ENCODE peak calls at places on chromosomes 12 and 14, in seven cellular contexts. One of them, this sample, is unnamed.

GRCh38 chr12:105014603-105015002 is 28.5 kb downstream of the NOPCHAP1 start:
- DNase-seq in choroid plexus epithelial cell: no peak
- DNase-seq in transverse colon: no peak
- DNase-seq in B cell: no peak
- DNase-seq in Calu3: no peak
- DNase-seq in GM12865: no peak
- DNase-seq in progenitor cell of endocrine pancreas: no peak
- DNase-seq in this sample: no peak

GRCh38 chr14:103556976-103557758 is 5.3 kb downstream of the BAG5 start:
- DNase-seq in transverse colon: no peak
- DNase-seq in progenitor cell of endocrine pancreas: no peak
- DNase-seq in GM12865: no peak
- DNase-seq in choroid plexus epithelial cell: no peak
- DNase-seq in Calu3: no peak
- DNase-seq in B cell: no peak
- DNase-seq in this sample: no peak

GRCh38 chr14:55963295-55963694 is 154.9 kb upstream of the PELI2 start:
- DNase-seq in B cell: no peak
- DNase-seq in transverse colon: no peak
- DNase-seq in Calu3: no peak
- DNase-seq in progenitor cell of endocrine pancreas: no peak
- DNase-seq in GM12865: no peak
- DNase-seq in choroid plexus epithelial cell: no peak
- DNase-seq in this sample: no peak

GRCh38 chr14:72291908-72292688 is 359.9 kb downstream of the RGS6 start:
- DNase-seq in GM12865: peak; percentile 70
- DNase-seq in progenitor cell of endocrine pancreas: peak; percentile 16
- DNase-seq in Calu3: peak; percentile 49
- DNase-seq in choroid plexus epithelial cell: peak; percentile 52
- DNase-seq in transverse colon: no peak
- DNase-seq in B cell: no peak
- DNase-seq in this sample: peak; percentile 55

GRCh38 chr12:123273166-123273565 is 1.5 kb upstream of the CDK2AP1 start:
- DNase-seq in choroid plexus epithelial cell: no peak
- DNase-seq in Calu3: no peak
- DNase-seq in progenitor cell of endocrine pancreas: no peak
- DNase-seq in transverse colon: no peak
- DNase-seq in B cell: no peak
- DNase-seq in GM12865: no peak
- DNase-seq in this sample: no peak

GRCh38 chr12:106282457-106283097 is 20.0 kb upstream of the TCP11L2 start:
- DNase-seq in progenitor cell of endocrine pancreas: no peak
- DNase-seq in transverse colon: peak; percentile 57
- DNase-seq in GM12865: peak; percentile 70
- DNase-seq in B cell: peak; percentile 62
- DNase-seq in choroid plexus epithelial cell: peak; percentile 68
- DNase-seq in Calu3: peak; percentile 63
- DNase-seq in this sample: peak; percentile 48

GRCh38 chr14:105418269-105419054 is 1.2 kb upstream of the MTA1 start:
- DNase-seq in transverse colon: no peak
- DNase-seq in GM12865: no peak
- DNase-seq in Calu3: no peak
- DNase-seq in choroid plexus epithelial cell: no peak
- DNase-seq in B cell: no peak
- DNase-seq in progenitor cell of endocrine pancreas: no peak
- DNase-seq in this sample: no peak

GRCh38 chr12:99004799-99005474 is 359.8 kb downstream of the APAF1 start:
- DNase-seq in transverse colon: no peak
- DNase-seq in B cell: no peak
- DNase-seq in choroid plexus epithelial cell: no peak
- DNase-seq in progenitor cell of endocrine pancreas: no peak
- DNase-seq in GM12865: no peak
- DNase-seq in Calu3: no peak
- DNase-seq in this sample: no peak

GRCh38 chr14:94921870-94922585 is 152.1 kb upstream of the GSC start:
- DNase-seq in transverse colon: no peak
- DNase-seq in GM12865: no peak
- DNase-seq in Calu3: no peak
- DNase-seq in B cell: no peak
- DNase-seq in progenitor cell of endocrine pancreas: no peak
- DNase-seq in choroid plexus epithelial cell: no peak
- DNase-seq in this sample: no peak

GRCh38 chr14:23524954-23525353 is 26.6 kb downstream of the ZFHX2 start:
- DNase-seq in GM12865: no peak
- DNase-seq in Calu3: no peak
- DNase-seq in choroid plexus epithelial cell: no peak
- DNase-seq in progenitor cell of endocrine pancreas: no peak
- DNase-seq in transverse colon: no peak
- DNase-seq in B cell: no peak
- DNase-seq in this sample: no peak

GRCh38 chr12:4439736-4440135 is 5.9 kb downstream of the FGF6 start:
- DNase-seq in Calu3: no peak
- DNase-seq in choroid plexus epithelial cell: no peak
- DNase-seq in transverse colon: no peak
- DNase-seq in progenitor cell of endocrine pancreas: peak; percentile 6
- DNase-seq in B cell: no peak
- DNase-seq in GM12865: no peak
- DNase-seq in this sample: no peak

GRCh38 chr14:42000450-42000849 is 393.8 kb downstream of the LRFN5 start:
- DNase-seq in choroid plexus epithelial cell: no peak
- DNase-seq in GM12865: no peak
- DNase-seq in B cell: no peak
- DNase-seq in progenitor cell of endocrine pancreas: no peak
- DNase-seq in transverse colon: no peak
- DNase-seq in Calu3: no peak
- DNase-seq in this sample: no peak

GRCh38 chr14:105146976-105147700 is 21.4 kb downstream of the JAG2 start:
- DNase-seq in progenitor cell of endocrine pancreas: no peak
- DNase-seq in B cell: no peak
- DNase-seq in GM12865: no peak
- DNase-seq in choroid plexus epithelial cell: no peak
- DNase-seq in transverse colon: no peak
- DNase-seq in Calu3: no peak
- DNase-seq in this sample: no peak

GRCh38 chr12:108306014-108306501 is 33.1 kb downstream of the CMKLR1 start:
- DNase-seq in transverse colon: no peak
- DNase-seq in progenitor cell of endocrine pancreas: no peak
- DNase-seq in Calu3: no peak
- DNase-seq in B cell: no peak
- DNase-seq in GM12865: no peak
- DNase-seq in choroid plexus epithelial cell: peak; percentile 72
- DNase-seq in this sample: no peak

GRCh38 chr12:117564885-117565284 is 203.5 kb upstream of the NOS1 start:
- DNase-seq in choroid plexus epithelial cell: peak; percentile 2
- DNase-seq in B cell: no peak
- DNase-seq in GM12865: no peak
- DNase-seq in progenitor cell of endocrine pancreas: no peak
- DNase-seq in transverse colon: no peak
- DNase-seq in Calu3: no peak
- DNase-seq in this sample: no peak

GRCh38 chr14:80464531-80465149 is 253.3 kb upstream of the DIO2 start:
- DNase-seq in transverse colon: no peak
- DNase-seq in Calu3: no peak
- DNase-seq in choroid plexus epithelial cell: no peak
- DNase-seq in progenitor cell of endocrine pancreas: no peak
- DNase-seq in GM12865: no peak
- DNase-seq in B cell: no peak
- DNase-seq in this sample: no peak

GRCh38 chr12:106106129-106106566 is 32.6 kb downstream of the NUAK1 start:
- DNase-seq in transverse colon: no peak
- DNase-seq in choroid plexus epithelial cell: no peak
- DNase-seq in GM12865: no peak
- DNase-seq in B cell: no peak
- DNase-seq in progenitor cell of endocrine pancreas: no peak
- DNase-seq in Calu3: no peak
- DNase-seq in this sample: no peak

GRCh38 chr12:131738196-131738595 is 27.3 kb downstream of the SFSWAP start:
- DNase-seq in choroid plexus epithelial cell: no peak
- DNase-seq in Calu3: no peak
- DNase-seq in B cell: no peak
- DNase-seq in progenitor cell of endocrine pancreas: no peak
- DNase-seq in GM12865: no peak
- DNase-seq in transverse colon: no peak
- DNase-seq in this sample: no peak

GRCh38 chr12:63889721-63890509 is 45.4 kb downstream of the SRGAP1 start:
- DNase-seq in choroid plexus epithelial cell: peak; percentile 27
- DNase-seq in transverse colon: no peak
- DNase-seq in GM12865: no peak
- DNase-seq in progenitor cell of endocrine pancreas: no peak
- DNase-seq in B cell: no peak
- DNase-seq in Calu3: no peak
- DNase-seq in this sample: no peak

DNA sequence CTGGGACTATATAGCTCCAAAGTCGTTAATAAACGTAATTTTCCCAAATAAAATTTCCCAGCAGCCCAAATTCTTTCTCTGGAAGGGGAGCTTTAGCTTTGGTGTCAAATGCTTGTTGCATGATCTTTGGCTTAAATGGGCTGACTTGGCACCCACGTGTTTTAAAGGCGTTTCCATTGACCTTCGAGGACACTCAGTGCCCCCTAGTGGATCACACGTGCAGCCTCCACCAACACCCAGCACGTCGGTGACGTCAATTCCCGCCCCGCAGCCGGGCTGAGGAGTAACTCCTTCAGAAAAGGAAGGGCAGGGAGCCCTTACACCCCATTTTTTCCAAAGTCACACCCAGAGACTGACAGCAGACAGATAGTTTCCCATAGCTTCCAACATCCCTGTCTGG is 707.8 kb downstream of the AACS start:
- DNase-seq in transverse colon: no peak
- DNase-seq in Calu3: peak; percentile 7
- DNase-seq in progenitor cell of endocrine pancreas: no peak
- DNase-seq in GM12865: peak; percentile 52
- DNase-seq in B cell: no peak
- DNase-seq in choroid plexus epithelial cell: no peak
- DNase-seq in this sample: no peak
- TF ChIP-seq CTCF in transverse colon: peak; percentile 12
- TF ChIP-seq CTCF in Calu3: no peak
- TF ChIP-seq CTCF in progenitor cell of endocrine pancreas: peak; percentile 55
- TF ChIP-seq CTCF in GM12865: peak; percentile 38
- TF ChIP-seq CTCF in B cell: peak; percentile 13
- TF ChIP-seq CTCF in choroid plexus epithelial cell: no peak
- TF ChIP-seq CTCF in this sample: peak; percentile 17

GRCh38 chr14:101705733-101706508 is 55.6 kb upstream of the PPP2R5C start:
- DNase-seq in Calu3: peak; percentile 53
- DNase-seq in choroid plexus epithelial cell: peak; percentile 74
- DNase-seq in progenitor cell of endocrine pancreas: no peak
- DNase-seq in B cell: peak; percentile 50
- DNase-seq in transverse colon: peak; percentile 71
- DNase-seq in GM12865: peak; percentile 48
- DNase-seq in this sample: no peak
- TF ChIP-seq CTCF in Calu3: no peak
- TF ChIP-seq CTCF in choroid plexus epithelial cell: no peak
- TF ChIP-seq CTCF in progenitor cell of endocrine pancreas: peak; percentile 5
- TF ChIP-seq CTCF in B cell: no peak
- TF ChIP-seq CTCF in transverse colon: no peak
- TF ChIP-seq CTCF in GM12865: no peak
- TF ChIP-seq CTCF in this sample: no peak

GRCh38 chr12:15590180-15590826 is 198.9 kb downstream of the EPS8 start:
- DNase-seq in progenitor cell of endocrine pancreas: peak; percentile 43
- DNase-seq in B cell: peak; percentile 64
- DNase-seq in transverse colon: peak; percentile 43
- DNase-seq in Calu3: peak; percentile 49
- DNase-seq in GM12865: peak; percentile 79
- DNase-seq in choroid plexus epithelial cell: peak; percentile 86
- DNase-seq in this sample: peak; percentile 45
- TF ChIP-seq CTCF in progenitor cell of endocrine pancreas: peak; percentile 98
- TF ChIP-seq CTCF in B cell: peak; percentile 91
- TF ChIP-seq CTCF in transverse colon: peak; percentile 84
- TF ChIP-seq CTCF in Calu3: peak; percentile 78
- TF ChIP-seq CTCF in GM12865: peak; percentile 85
- TF ChIP-seq CTCF in choroid plexus epithelial cell: peak; percentile 91
- TF ChIP-seq CTCF in this sample: peak; percentile 84

GRCh38 chr14:52068741-52069616 is at the start of gene NID2:
- DNase-seq in progenitor cell of endocrine pancreas: peak; percentile 50
- DNase-seq in Calu3: peak; percentile 19
- DNase-seq in transverse colon: peak; percentile 82
- DNase-seq in choroid plexus epithelial cell: peak; percentile 97
- DNase-seq in B cell: no peak
- DNase-seq in GM12865: peak; percentile 31
- DNase-seq in this sample: peak; percentile 84
- TF ChIP-seq CTCF in progenitor cell of endocrine pancreas: no peak
- TF ChIP-seq CTCF in Calu3: no peak
- TF ChIP-seq CTCF in transverse colon: no peak
- TF ChIP-seq CTCF in choroid plexus epithelial cell: peak; percentile 23
- TF ChIP-seq CTCF in B cell: no peak
- TF ChIP-seq CTCF in GM12865: no peak
- TF ChIP-seq CTCF in this sample: no peak

DNA sequence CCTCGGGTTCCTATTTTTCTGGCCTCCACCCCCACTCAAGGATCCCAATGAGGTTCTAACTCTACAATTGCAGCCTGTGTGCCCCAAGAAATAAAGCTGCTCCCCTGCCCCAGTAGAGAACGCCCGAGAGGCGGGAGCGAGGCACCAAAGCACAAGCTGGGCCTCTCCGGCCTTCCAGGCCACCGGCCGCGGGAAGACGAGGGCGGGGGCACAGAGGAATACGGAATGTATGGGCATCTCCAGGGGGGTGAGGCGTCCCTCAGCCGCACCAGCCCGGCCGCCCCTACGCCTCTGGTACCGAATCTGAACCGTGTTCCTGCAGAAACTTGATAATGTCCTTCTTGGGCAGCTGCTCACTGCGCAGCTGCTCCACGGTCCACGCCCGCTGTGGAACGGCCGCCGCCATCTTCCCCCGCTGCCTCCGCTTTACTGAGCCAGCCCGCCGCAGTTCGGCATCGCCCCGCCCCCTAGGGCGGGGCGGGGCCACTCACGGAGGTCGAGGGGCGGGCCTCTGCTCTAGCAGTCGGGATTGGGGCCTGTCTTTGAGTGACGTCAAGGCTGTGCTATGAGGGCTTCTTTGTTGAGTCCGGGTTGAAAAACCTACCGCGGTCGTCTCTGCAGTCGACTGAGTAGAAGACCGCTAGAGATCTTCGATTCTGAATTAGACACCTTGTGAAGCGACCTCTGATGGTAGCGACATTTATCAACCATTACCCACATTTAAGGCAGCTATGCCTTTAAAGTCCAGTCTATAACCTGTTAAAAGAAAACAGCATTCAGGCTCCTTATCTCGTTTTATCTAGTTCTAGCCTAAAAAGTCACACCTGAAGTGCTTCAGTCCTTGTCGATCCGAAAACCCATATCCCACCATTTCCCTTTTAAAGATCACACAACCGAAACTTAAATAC is at the start of gene FKBP3:
- DNase-seq in transverse colon: peak; percentile 97
- DNase-seq in B cell: peak; percentile 97
- DNase-seq in GM12865: peak; percentile 99
- DNase-seq in choroid plexus epithelial cell: peak; percentile 100
- DNase-seq in Calu3: peak; percentile 92
- DNase-seq in progenitor cell of endocrine pancreas: peak; percentile 92
- DNase-seq in this sample: peak; percentile 91
- TF ChIP-seq CTCF in transverse colon: no peak
- TF ChIP-seq CTCF in B cell: no peak
- TF ChIP-seq CTCF in GM12865: no peak
- TF ChIP-seq CTCF in choroid plexus epithelial cell: peak; percentile 28
- TF ChIP-seq CTCF in Calu3: no peak
- TF ChIP-seq CTCF in progenitor cell of endocrine pancreas: no peak
- TF ChIP-seq CTCF in this sample: no peak

GRCh38 chr12:15527201-15527782 is 205.0 kb downstream of the PTPRO start:
- DNase-seq in Calu3: peak; percentile 24
- DNase-seq in GM12865: no peak
- DNase-seq in choroid plexus epithelial cell: peak; percentile 55
- DNase-seq in transverse colon: peak; percentile 36
- DNase-seq in progenitor cell of endocrine pancreas: no peak
- DNase-seq in B cell: no peak
- DNase-seq in this sample: no peak
- TF ChIP-seq CTCF in Calu3: no peak
- TF ChIP-seq CTCF in GM12865: peak; percentile 16
- TF ChIP-seq CTCF in choroid plexus epithelial cell: peak; percentile 53
- TF ChIP-seq CTCF in transverse colon: no peak
- TF ChIP-seq CTCF in progenitor cell of endocrine pancreas: peak; percentile 43
- TF ChIP-seq CTCF in B cell: no peak
- TF ChIP-seq CTCF in this sample: no peak

GRCh38 chr12:16622315-16622714 is 16.4 kb upstream of the LMO3 start:
- DNase-seq in choroid plexus epithelial cell: no peak
- DNase-seq in Calu3: no peak
- DNase-seq in progenitor cell of endocrine pancreas: no peak
- DNase-seq in transverse colon: no peak
- DNase-seq in B cell: no peak
- DNase-seq in GM12865: peak; percentile 42
- DNase-seq in this sample: no peak
- TF ChIP-seq CTCF in choroid plexus epithelial cell: no peak
- TF ChIP-seq CTCF in Calu3: no peak
- TF ChIP-seq CTCF in progenitor cell of endocrine pancreas: no peak
- TF ChIP-seq CTCF in transverse colon: no peak
- TF ChIP-seq CTCF in B cell: no peak
- TF ChIP-seq CTCF in GM12865: no peak
- TF ChIP-seq CTCF in this sample: no peak

This sample was measured in endothelial cell.